ENCODE peak calls at places on chromosomes 5 and 9, in eight cellular contexts. Y, A, Z, R, B, U, E and K are unnamed samples.

GRCh38 chr5:98769006-98769255 is 4.5 kb upstream of the RGMB start:
- DNase-seq in Y (no peak), A (peak; percentile 63), Z (peak; percentile 82), R (no peak), B (no peak), U (peak; percentile 69), E (no peak), K (peak; percentile 80)

GRCh38 chr9:86185872-86186271 is 73.6 kb downstream of the C9orf153 start:
- DNase-seq in Y (peak; percentile 6), A (no peak), Z (no peak), R (no peak), B (peak; percentile 15), U (no peak), E (no peak), K (no peak)

GRCh38 chr5:116032094-116032517 is at the start of gene ARL14EPL:
- DNase-seq in Y (peak; percentile 88), A (peak; percentile 24), Z (no peak), R (peak; percentile 33), B (peak; percentile 90), U (no peak), E (peak; percentile 76), K (no peak)

GRCh38 chr9:37040508-37041127 is 6.5 kb upstream of the PAX5 start:
- DNase-seq in Y (no peak), A (no peak), Z (no peak), R (peak; percentile 45), B (no peak), U (no peak), E (no peak), K (no peak)

GRCh38 chr9:14343948-14344547 is 30.1 kb upstream of the NFIB start:
- DNase-seq in Y (no peak), A (no peak), Z (no peak), R (peak; percentile 65), B (no peak), U (peak; percentile 31), E (peak; percentile 33), K (no peak)

GRCh38 chr9:126334626-126335621 is 8.3 kb downstream of the MVB12B start:
- DNase-seq in Y (peak; percentile 32), A (no peak), Z (no peak), R (no peak), B (peak; percentile 32), U (no peak), E (peak; percentile 11), K (no peak)

GRCh38 chr9:92576175-92576574 is 40.4 kb upstream of the ECM2 start:
- DNase-seq in Y (no peak), A (no peak), Z (no peak), R (no peak), B (no peak), U (no peak), E (no peak), K (no peak)

GRCh38 chr5:58968350-58968749 is 385.5 kb downstream of the RAB3C start:
- DNase-seq in Y (no peak), A (no peak), Z (no peak), R (no peak), B (no peak), U (no peak), E (no peak), K (no peak)

GRCh38 chr5:160390787-160391696 is 8.8 kb downstream of the FAM200C start:
- DNase-seq in Y (peak; percentile 16), A (peak; percentile 32), Z (no peak), R (peak; percentile 56), B (peak; percentile 42), U (no peak), E (peak; percentile 32), K (no peak)

GRCh38 chr5:27682600-27682999 is 644.2 kb upstream of the CDH9 start:
- DNase-seq in Y (no peak), A (peak; percentile 20), Z (no peak), R (peak; percentile 66), B (no peak), U (no peak), E (peak; percentile 17), K (no peak)

GRCh38 chr9:83599071-83599470 is 23.9 kb upstream of the IDNK start:
- DNase-seq in Y (no peak), A (peak; percentile 26), Z (no peak), R (no peak), B (no peak), U (no peak), E (no peak), K (no peak)

GRCh38 chr9:113599647-113600476 is 136.3 kb downstream of the RGS3 start:
- DNase-seq in Y (peak; percentile 94), A (no peak), Z (no peak), R (peak; percentile 68), B (peak; percentile 87), U (no peak), E (no peak), K (no peak)

GRCh38 chr5:132496631-132497487 is 6.3 kb upstream of the IRF1 start:
- DNase-seq in Y (peak; percentile 72), A (peak; percentile 53), Z (peak; percentile 91), R (peak; percentile 88), B (peak; percentile 92), U (peak; percentile 67), E (peak; percentile 87), K (peak; percentile 84)

GRCh38 chr5:141250576-141250975 is 5.4 kb downstream of the PCDHB15 start:
- DNase-seq in Y (no peak), A (peak; percentile 77), Z (no peak), R (peak; percentile 48), B (no peak), U (no peak), E (no peak), K (no peak)

GRCh38 chr9:93089481-93089991 is 6.5 kb upstream of the CARD19 start:
- DNase-seq in Y (no peak), A (no peak), Z (no peak), R (no peak), B (no peak), U (no peak), E (no peak), K (no peak)

GRCh38 chr5:177112589-177113220 is 20.9 kb upstream of the NSD1 start:
- DNase-seq in Y (no peak), A (no peak), Z (no peak), R (no peak), B (no peak), U (no peak), E (no peak), K (no peak)

GRCh38 chr9:94933429-94933828 is 206.9 kb downstream of the AOPEP start:
- DNase-seq in Y (peak; percentile 74), A (no peak), Z (no peak), R (no peak), B (no peak), U (no peak), E (no peak), K (no peak)

GRCh38 chr5:29089591-29090141 is 2051.3 kb upstream of the CDH9 start:
- DNase-seq in Y (no peak), A (no peak), Z (no peak), R (no peak), B (no peak), U (no peak), E (no peak), K (no peak)

GRCh38 chr9:129111762-129112151 is 542 bp downstream of the PTPA start:
- DNase-seq in Y (peak; percentile 38), A (peak; percentile 60), Z (peak; percentile 44), R (peak; percentile 54), B (peak; percentile 56), U (no peak), E (peak; percentile 36), K (no peak)

GRCh38 chr5:10757043-10757442 is 4.0 kb downstream of the DAP start:
- DNase-seq in Y (no peak), A (no peak), Z (no peak), R (peak; percentile 33), B (no peak), U (no peak), E (no peak), K (no peak)

GRCh38 chr5:10328323-10328722 is 20.6 kb upstream of the CMBL start:
- DNase-seq in Y (peak; percentile 48), A (no peak), Z (no peak), R (no peak), B (peak; percentile 36), U (no peak), E (no peak), K (no peak)

GRCh38 chr9:129311638-129312037 is 133.6 kb upstream of the IER5L start:
- DNase-seq in Y (no peak), A (no peak), Z (no peak), R (no peak), B (no peak), U (no peak), E (no peak), K (no peak)

GRCh38 chr9:124652203-124652992 is 118.7 kb downstream of the NR6A1 start:
- DNase-seq in Y (peak; percentile 99), A (no peak), Z (no peak), R (no peak), B (peak; percentile 87), U (no peak), E (peak; percentile 75), K (no peak)

GRCh38 chr9:114059047-114059803 is 18.9 kb downstream of the AMBP start:
- DNase-seq in Y (no peak), A (no peak), Z (no peak), R (no peak), B (no peak), U (no peak), E (no peak), K (peak; percentile 57)

GRCh38 chr5:173530547-173530946 is 85.9 kb downstream of the BOD1 start:
- DNase-seq in Y (no peak), A (peak; percentile 38), Z (no peak), R (peak; percentile 87), B (no peak), U (no peak), E (peak; percentile 22), K (no peak)
- TF ChIP-seq CTCF in Y (no peak), A (peak; percentile 37), Z (no peak), R (peak; percentile 55), B (no peak), U (no peak), E (no peak), K (no peak)

GRCh38 chr9:88041447-88041846 is 67.1 kb upstream of the CDK20 start:
- DNase-seq in Y (no peak), A (peak; percentile 42), Z (no peak), R (peak; percentile 68), B (no peak), U (no peak), E (peak; percentile 31), K (no peak)
- TF ChIP-seq CTCF in Y (peak; percentile 22), A (peak; percentile 63), Z (peak; percentile 29), R (peak; percentile 76), B (peak; percentile 44), U (no peak), E (peak; percentile 59), K (peak; percentile 61)

GRCh38 chr5:129460951-129461815 is 1.1 kb downstream of the ADAMTS19 start:
- DNase-seq in Y (peak; percentile 18), A (peak; percentile 32), Z (peak; percentile 74), R (peak; percentile 82), B (peak; percentile 16), U (peak; percentile 81), E (peak; percentile 23), K (peak; percentile 79)
- TF ChIP-seq CTCF in Y (no peak), A (peak; percentile 55), Z (peak; percentile 35), R (peak; percentile 52), B (peak; percentile 36), U (peak; percentile 53), E (peak; percentile 18), K (peak; percentile 65)

DNA sequence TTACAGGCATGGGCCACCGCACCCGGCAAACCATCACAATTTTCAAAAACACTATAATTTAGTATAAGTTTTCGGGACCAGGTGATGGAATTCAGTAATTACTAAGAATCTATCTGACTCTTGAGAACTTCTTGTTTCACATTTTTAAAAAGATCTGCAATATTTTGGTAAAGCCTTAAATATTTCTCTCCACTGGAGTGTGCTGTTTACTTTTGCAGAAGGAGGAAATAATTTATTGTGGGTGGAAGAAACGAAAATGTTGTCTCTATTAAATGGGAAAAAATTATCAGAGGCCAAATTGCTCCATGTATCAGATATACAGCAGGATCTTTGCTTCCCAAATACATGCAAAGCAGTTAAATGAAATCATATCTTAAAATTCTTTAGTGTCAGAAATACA is 566.8 kb upstream of the CYLC2 start:
- DNase-seq in Y (no peak), A (no peak), Z (no peak), R (no peak), B (no peak), U (no peak), E (no peak), K (no peak)
- TF ChIP-seq CTCF in Y (no peak), A (no peak), Z (no peak), R (no peak), B (no peak), U (no peak), E (no peak), K (no peak)